ENCODE peak calls at places on chromosomes 7 and 10, in seven cellular contexts. One of them, this sample, is unnamed.

GRCh38 chr7:130723784-130724183 is 10.2 kb downstream of the KLF14 start:
- DNase-seq in NCI-H446: no peak
- DNase-seq in pons: no peak
- DNase-seq in uterus: no peak
- DNase-seq in activated CD4-positive, alpha-beta T cell treated with anti-CD3 and anti-CD28 coated beads for 48 hours: no peak
- DNase-seq in NAMALWA: no peak
- DNase-seq in iris pigment epithelial cell: peak; percentile 12
- DNase-seq in this sample: no peak

GRCh38 chr10:88958721-88959120 is 6.1 kb upstream of the ACTA2 start:
- DNase-seq in NCI-H446: no peak
- DNase-seq in pons: no peak
- DNase-seq in uterus: no peak
- DNase-seq in activated CD4-positive, alpha-beta T cell treated with anti-CD3 and anti-CD28 coated beads for 48 hours: no peak
- DNase-seq in NAMALWA: no peak
- DNase-seq in iris pigment epithelial cell: no peak
- DNase-seq in this sample: no peak

GRCh38 chr7:123797673-123798526 is 47.1 kb upstream of the HYAL4 start:
- DNase-seq in NCI-H446: peak; percentile 1
- DNase-seq in pons: peak; percentile 70
- DNase-seq in uterus: no peak
- DNase-seq in activated CD4-positive, alpha-beta T cell treated with anti-CD3 and anti-CD28 coated beads for 48 hours: no peak
- DNase-seq in NAMALWA: peak; percentile 63
- DNase-seq in iris pigment epithelial cell: peak; percentile 95
- DNase-seq in this sample: peak; percentile 37

GRCh38 chr7:97014145-97014544 is 8.8 kb downstream of the DLX6 start:
- DNase-seq in NCI-H446: no peak
- DNase-seq in pons: no peak
- DNase-seq in uterus: no peak
- DNase-seq in activated CD4-positive, alpha-beta T cell treated with anti-CD3 and anti-CD28 coated beads for 48 hours: no peak
- DNase-seq in NAMALWA: no peak
- DNase-seq in iris pigment epithelial cell: no peak
- DNase-seq in this sample: no peak

GRCh38 chr10:99569253-99569939 is 36.7 kb downstream of the NKX2-3 start:
- DNase-seq in NCI-H446: no peak
- DNase-seq in pons: no peak
- DNase-seq in uterus: no peak
- DNase-seq in activated CD4-positive, alpha-beta T cell treated with anti-CD3 and anti-CD28 coated beads for 48 hours: no peak
- DNase-seq in NAMALWA: no peak
- DNase-seq in iris pigment epithelial cell: no peak
- DNase-seq in this sample: no peak

GRCh38 chr7:151348970-151349369 is 7.4 kb downstream of the NUB1 start:
- DNase-seq in NCI-H446: no peak
- DNase-seq in pons: no peak
- DNase-seq in uterus: no peak
- DNase-seq in activated CD4-positive, alpha-beta T cell treated with anti-CD3 and anti-CD28 coated beads for 48 hours: no peak
- DNase-seq in NAMALWA: peak; percentile 57
- DNase-seq in iris pigment epithelial cell: no peak
- DNase-seq in this sample: no peak

GRCh38 chr7:42103456-42103855 is 133.6 kb downstream of the GLI3 start:
- DNase-seq in NCI-H446: no peak
- DNase-seq in pons: no peak
- DNase-seq in uterus: no peak
- DNase-seq in activated CD4-positive, alpha-beta T cell treated with anti-CD3 and anti-CD28 coated beads for 48 hours: no peak
- DNase-seq in NAMALWA: no peak
- DNase-seq in iris pigment epithelial cell: peak; percentile 67
- DNase-seq in this sample: no peak

GRCh38 chr7:129401228-129401967 is 32.8 kb upstream of the STRIP2 start:
- DNase-seq in NCI-H446: no peak
- DNase-seq in pons: no peak
- DNase-seq in uterus: no peak
- DNase-seq in activated CD4-positive, alpha-beta T cell treated with anti-CD3 and anti-CD28 coated beads for 48 hours: no peak
- DNase-seq in NAMALWA: no peak
- DNase-seq in iris pigment epithelial cell: peak; percentile 22
- DNase-seq in this sample: no peak

GRCh38 chr7:28980504-28981281 is 22.6 kb upstream of the TRIL start:
- DNase-seq in NCI-H446: no peak
- DNase-seq in pons: peak; percentile 36
- DNase-seq in uterus: no peak
- DNase-seq in activated CD4-positive, alpha-beta T cell treated with anti-CD3 and anti-CD28 coated beads for 48 hours: no peak
- DNase-seq in NAMALWA: no peak
- DNase-seq in iris pigment epithelial cell: no peak
- DNase-seq in this sample: peak; percentile 59

GRCh38 chr7:152136623-152137022 is 111.1 kb downstream of the GALNT11 start:
- DNase-seq in NCI-H446: no peak
- DNase-seq in pons: peak; percentile 48
- DNase-seq in uterus: no peak
- DNase-seq in activated CD4-positive, alpha-beta T cell treated with anti-CD3 and anti-CD28 coated beads for 48 hours: no peak
- DNase-seq in NAMALWA: no peak
- DNase-seq in iris pigment epithelial cell: peak; percentile 52
- DNase-seq in this sample: peak; percentile 20

GRCh38 chr7:100465702-100466311 is 1.7 kb upstream of the SPACDR start:
- DNase-seq in NCI-H446: peak; percentile 4
- DNase-seq in pons: peak; percentile 97
- DNase-seq in uterus: peak; percentile 78
- DNase-seq in activated CD4-positive, alpha-beta T cell treated with anti-CD3 and anti-CD28 coated beads for 48 hours: no peak
- DNase-seq in NAMALWA: no peak
- DNase-seq in iris pigment epithelial cell: peak; percentile 73
- DNase-seq in this sample: peak; percentile 98

GRCh38 chr10:23031318-23031717 is 64.1 kb upstream of the MSRB2 start:
- DNase-seq in NCI-H446: no peak
- DNase-seq in pons: no peak
- DNase-seq in uterus: no peak
- DNase-seq in activated CD4-positive, alpha-beta T cell treated with anti-CD3 and anti-CD28 coated beads for 48 hours: no peak
- DNase-seq in NAMALWA: no peak
- DNase-seq in iris pigment epithelial cell: no peak
- DNase-seq in this sample: no peak

GRCh38 chr7:77439572-77439971 is 23.4 kb upstream of the GSAP start:
- DNase-seq in NCI-H446: no peak
- DNase-seq in pons: peak; percentile 81
- DNase-seq in uterus: no peak
- DNase-seq in activated CD4-positive, alpha-beta T cell treated with anti-CD3 and anti-CD28 coated beads for 48 hours: no peak
- DNase-seq in NAMALWA: no peak
- DNase-seq in iris pigment epithelial cell: no peak
- DNase-seq in this sample: peak; percentile 77

GRCh38 chr10:111113961-111114830 is 37.4 kb downstream of the ADRA2A start:
- DNase-seq in NCI-H446: no peak
- DNase-seq in pons: no peak
- DNase-seq in uterus: no peak
- DNase-seq in activated CD4-positive, alpha-beta T cell treated with anti-CD3 and anti-CD28 coated beads for 48 hours: no peak
- DNase-seq in NAMALWA: no peak
- DNase-seq in iris pigment epithelial cell: no peak
- DNase-seq in this sample: no peak

GRCh38 chr10:77131214-77131613 is 506.4 kb downstream of the KCNMA1 start:
- DNase-seq in NCI-H446: no peak
- DNase-seq in pons: no peak
- DNase-seq in uterus: no peak
- DNase-seq in activated CD4-positive, alpha-beta T cell treated with anti-CD3 and anti-CD28 coated beads for 48 hours: no peak
- DNase-seq in NAMALWA: no peak
- DNase-seq in iris pigment epithelial cell: peak; percentile 24
- DNase-seq in this sample: no peak

GRCh38 chr7:18792866-18793595 is 297.5 kb downstream of the HDAC9 start:
- DNase-seq in NCI-H446: no peak
- DNase-seq in pons: no peak
- DNase-seq in uterus: no peak
- DNase-seq in activated CD4-positive, alpha-beta T cell treated with anti-CD3 and anti-CD28 coated beads for 48 hours: no peak
- DNase-seq in NAMALWA: no peak
- DNase-seq in iris pigment epithelial cell: peak; percentile 61
- DNase-seq in this sample: no peak

GRCh38 chr10:30365278-30365677 is 16.2 kb upstream of the MTPAP start:
- DNase-seq in NCI-H446: no peak
- DNase-seq in pons: no peak
- DNase-seq in uterus: no peak
- DNase-seq in activated CD4-positive, alpha-beta T cell treated with anti-CD3 and anti-CD28 coated beads for 48 hours: no peak
- DNase-seq in NAMALWA: no peak
- DNase-seq in iris pigment epithelial cell: no peak
- DNase-seq in this sample: no peak

GRCh38 chr7:132520591-132520990 is 55.7 kb downstream of the PLXNA4 start:
- DNase-seq in NCI-H446: no peak
- DNase-seq in pons: no peak
- DNase-seq in uterus: no peak
- DNase-seq in activated CD4-positive, alpha-beta T cell treated with anti-CD3 and anti-CD28 coated beads for 48 hours: no peak
- DNase-seq in NAMALWA: no peak
- DNase-seq in iris pigment epithelial cell: no peak
- DNase-seq in this sample: no peak

GRCh38 chr7:2104107-2104710 is 128.5 kb downstream of the MAD1L1 start:
- DNase-seq in NCI-H446: no peak
- DNase-seq in pons: peak; percentile 76
- DNase-seq in uterus: peak; percentile 94
- DNase-seq in activated CD4-positive, alpha-beta T cell treated with anti-CD3 and anti-CD28 coated beads for 48 hours: peak; percentile 89
- DNase-seq in NAMALWA: peak; percentile 87
- DNase-seq in iris pigment epithelial cell: peak; percentile 90
- DNase-seq in this sample: peak; percentile 75

GRCh38 chr10:601356-601963 is 88.0 kb downstream of the DIP2C start:
- DNase-seq in NCI-H446: no peak
- DNase-seq in pons: no peak
- DNase-seq in uterus: peak; percentile 14
- DNase-seq in activated CD4-positive, alpha-beta T cell treated with anti-CD3 and anti-CD28 coated beads for 48 hours: no peak
- DNase-seq in NAMALWA: no peak
- DNase-seq in iris pigment epithelial cell: no peak
- DNase-seq in this sample: no peak

GRCh38 chr7:98354511-98355249 is 46.2 kb downstream of the BAIAP2L1 start:
- DNase-seq in NCI-H446: no peak
- DNase-seq in pons: no peak
- DNase-seq in uterus: no peak
- DNase-seq in activated CD4-positive, alpha-beta T cell treated with anti-CD3 and anti-CD28 coated beads for 48 hours: no peak
- DNase-seq in NAMALWA: no peak
- DNase-seq in iris pigment epithelial cell: peak; percentile 89
- DNase-seq in this sample: no peak

GRCh38 chr10:60914676-60915075 is 29.3 kb downstream of the RHOBTB1 start:
- DNase-seq in NCI-H446: no peak
- DNase-seq in pons: no peak
- DNase-seq in uterus: peak; percentile 76
- DNase-seq in activated CD4-positive, alpha-beta T cell treated with anti-CD3 and anti-CD28 coated beads for 48 hours: no peak
- DNase-seq in NAMALWA: no peak
- DNase-seq in iris pigment epithelial cell: peak; percentile 97
- DNase-seq in this sample: no peak

GRCh38 chr10:70347321-70347720 is 35.1 kb downstream of the LRRC20 start:
- DNase-seq in NCI-H446: no peak
- DNase-seq in pons: no peak
- DNase-seq in uterus: no peak
- DNase-seq in activated CD4-positive, alpha-beta T cell treated with anti-CD3 and anti-CD28 coated beads for 48 hours: no peak
- DNase-seq in NAMALWA: no peak
- DNase-seq in iris pigment epithelial cell: no peak
- DNase-seq in this sample: no peak

GRCh38 chr10:74227697-74228424 is 76.8 kb downstream of the ADK start:
- DNase-seq in NCI-H446: no peak
- DNase-seq in pons: peak; percentile 57
- DNase-seq in uterus: no peak
- DNase-seq in activated CD4-positive, alpha-beta T cell treated with anti-CD3 and anti-CD28 coated beads for 48 hours: no peak
- DNase-seq in NAMALWA: peak; percentile 28
- DNase-seq in iris pigment epithelial cell: peak; percentile 92
- DNase-seq in this sample: peak; percentile 15

GRCh38 chr7:16084370-16084769 is 337.0 kb downstream of the CRPPA start:
- DNase-seq in NCI-H446: no peak
- DNase-seq in pons: no peak
- DNase-seq in uterus: no peak
- DNase-seq in activated CD4-positive, alpha-beta T cell treated with anti-CD3 and anti-CD28 coated beads for 48 hours: no peak
- DNase-seq in NAMALWA: no peak
- DNase-seq in iris pigment epithelial cell: peak; percentile 59
- DNase-seq in this sample: no peak

GRCh38 chr7:47100815-47101435 is 481.0 kb downstream of the TNS3 start:
- DNase-seq in NCI-H446: no peak
- DNase-seq in pons: no peak
- DNase-seq in uterus: no peak
- DNase-seq in activated CD4-positive, alpha-beta T cell treated with anti-CD3 and anti-CD28 coated beads for 48 hours: peak; percentile 21
- DNase-seq in NAMALWA: peak; percentile 71
- DNase-seq in iris pigment epithelial cell: peak; percentile 79
- DNase-seq in this sample: no peak

GRCh38 chr10:6219494-6219836 is 16.7 kb downstream of the PFKFB3 start:
- DNase-seq in NCI-H446: no peak
- DNase-seq in pons: no peak
- DNase-seq in uterus: no peak
- DNase-seq in activated CD4-positive, alpha-beta T cell treated with anti-CD3 and anti-CD28 coated beads for 48 hours: no peak
- DNase-seq in NAMALWA: no peak
- DNase-seq in iris pigment epithelial cell: no peak
- DNase-seq in this sample: no peak

GRCh38 chr10:1553951-1554350 is 183.4 kb downstream of the ADARB2 start:
- DNase-seq in NCI-H446: no peak
- DNase-seq in pons: no peak
- DNase-seq in uterus: no peak
- DNase-seq in activated CD4-positive, alpha-beta T cell treated with anti-CD3 and anti-CD28 coated beads for 48 hours: no peak
- DNase-seq in NAMALWA: no peak
- DNase-seq in iris pigment epithelial cell: no peak
- DNase-seq in this sample: no peak

GRCh38 chr7:5827755-5828154 is 46.3 kb upstream of the RNF216 start:
- DNase-seq in NCI-H446: no peak
- DNase-seq in pons: no peak
- DNase-seq in uterus: no peak
- DNase-seq in activated CD4-positive, alpha-beta T cell treated with anti-CD3 and anti-CD28 coated beads for 48 hours: peak; percentile 67
- DNase-seq in NAMALWA: peak; percentile 65
- DNase-seq in iris pigment epithelial cell: no peak
- DNase-seq in this sample: no peak

GRCh38 chr10:43225004-43225786 is 41.7 kb downstream of the RASGEF1A start:
- DNase-seq in NCI-H446: no peak
- DNase-seq in pons: no peak
- DNase-seq in uterus: no peak
- DNase-seq in activated CD4-positive, alpha-beta T cell treated with anti-CD3 and anti-CD28 coated beads for 48 hours: peak; percentile 0
- DNase-seq in NAMALWA: no peak
- DNase-seq in iris pigment epithelial cell: no peak
- DNase-seq in this sample: no peak

GRCh38 chr7:92020636-92021035 is 80.0 kb downstream of the AKAP9 start:
- DNase-seq in NCI-H446: no peak
- DNase-seq in pons: no peak
- DNase-seq in uterus: no peak
- DNase-seq in activated CD4-positive, alpha-beta T cell treated with anti-CD3 and anti-CD28 coated beads for 48 hours: no peak
- DNase-seq in NAMALWA: no peak
- DNase-seq in iris pigment epithelial cell: peak; percentile 46
- DNase-seq in this sample: no peak

GRCh38 chr10:70918851-70919530 is 30.6 kb upstream of the PCBD1 start:
- DNase-seq in NCI-H446: no peak
- DNase-seq in pons: no peak
- DNase-seq in uterus: no peak
- DNase-seq in activated CD4-positive, alpha-beta T cell treated with anti-CD3 and anti-CD28 coated beads for 48 hours: no peak
- DNase-seq in NAMALWA: peak; percentile 3
- DNase-seq in iris pigment epithelial cell: no peak
- DNase-seq in this sample: no peak

GRCh38 chr10:4254101-4254994 is 469.3 kb upstream of the KLF6 start:
- DNase-seq in NCI-H446: no peak
- DNase-seq in pons: no peak
- DNase-seq in uterus: no peak
- DNase-seq in activated CD4-positive, alpha-beta T cell treated with anti-CD3 and anti-CD28 coated beads for 48 hours: no peak
- DNase-seq in NAMALWA: no peak
- DNase-seq in iris pigment epithelial cell: peak; percentile 97
- DNase-seq in this sample: no peak

GRCh38 chr7:157406971-157407370 is 70.2 kb downstream of the DNAJB6 start:
- DNase-seq in NCI-H446: no peak
- DNase-seq in pons: no peak
- DNase-seq in uterus: no peak
- DNase-seq in activated CD4-positive, alpha-beta T cell treated with anti-CD3 and anti-CD28 coated beads for 48 hours: no peak
- DNase-seq in NAMALWA: no peak
- DNase-seq in iris pigment epithelial cell: no peak
- DNase-seq in this sample: no peak

GRCh38 chr10:83492004-83492403 is 647.3 kb upstream of the GHITM start:
- DNase-seq in NCI-H446: no peak
- DNase-seq in pons: no peak
- DNase-seq in uterus: no peak
- DNase-seq in activated CD4-positive, alpha-beta T cell treated with anti-CD3 and anti-CD28 coated beads for 48 hours: no peak
- DNase-seq in NAMALWA: no peak
- DNase-seq in iris pigment epithelial cell: no peak
- DNase-seq in this sample: no peak

GRCh38 chr7:66877577-66878300 is 43.3 kb upstream of the TMEM248 start:
- DNase-seq in NCI-H446: no peak
- DNase-seq in pons: no peak
- DNase-seq in uterus: no peak
- DNase-seq in activated CD4-positive, alpha-beta T cell treated with anti-CD3 and anti-CD28 coated beads for 48 hours: no peak
- DNase-seq in NAMALWA: peak; percentile 23
- DNase-seq in iris pigment epithelial cell: peak; percentile 28
- DNase-seq in this sample: no peak

GRCh38 chr10:23155166-23155565 is 36.9 kb upstream of the PTF1A start:
- DNase-seq in NCI-H446: no peak
- DNase-seq in pons: no peak
- DNase-seq in uterus: no peak
- DNase-seq in activated CD4-positive, alpha-beta T cell treated with anti-CD3 and anti-CD28 coated beads for 48 hours: no peak
- DNase-seq in NAMALWA: no peak
- DNase-seq in iris pigment epithelial cell: peak; percentile 30
- DNase-seq in this sample: no peak

GRCh38 chr10:76111986-76112825 is 680.8 kb downstream of the LRMDA start:
- DNase-seq in NCI-H446: no peak
- DNase-seq in pons: no peak
- DNase-seq in uterus: no peak
- DNase-seq in activated CD4-positive, alpha-beta T cell treated with anti-CD3 and anti-CD28 coated beads for 48 hours: no peak
- DNase-seq in NAMALWA: no peak
- DNase-seq in iris pigment epithelial cell: no peak
- DNase-seq in this sample: no peak